ENCODE peak calls at places on chromosomes 11 and 22, in five cellular contexts. D, U, W, P and A are unnamed samples.

GRCh38 chr11:80632691-80633090 is 1191.9 kb upstream of the TENM4 start:
- DNase-seq in P (no peak), D (no peak), W (no peak), U (no peak), A (no peak)

GRCh38 chr22:32333141-32333768 is 24.4 kb upstream of the RFPL3 start:
- DNase-seq in W (no peak), U (no peak), D (no peak), P (no peak), A (no peak)

GRCh38 chr11:128318856-128319474 is 268.4 kb downstream of the ETS1 start:
- DNase-seq in W (no peak), P (no peak), D (peak; percentile 71), U (no peak), A (peak; percentile 49)

GRCh38 chr11:114562166-114562916 is 2.7 kb upstream of the NXPE1 start:
- DNase-seq in D (no peak), W (no peak), U (peak; percentile 73), P (no peak), A (no peak)

GRCh38 chr11:1485504-1485885 is 1.1 kb downstream of the MOB2 start:
- DNase-seq in P (peak; percentile 51), W (peak; percentile 63), U (no peak), D (no peak), A (no peak)

GRCh38 chr22:20206709-20207215 is 55.9 kb upstream of the CCDC188 start:
- DNase-seq in W (no peak), P (peak; percentile 91), U (no peak), D (peak; percentile 30), A (no peak)

GRCh38 chr11:82671451-82671850 is 62.2 kb downstream of the FAM181B start:
- DNase-seq in W (no peak), U (peak; percentile 69), P (no peak), D (no peak), A (no peak)

GRCh38 chr11:123590296-123590912 is 64.0 kb downstream of the SCN3B start:
- DNase-seq in D (no peak), W (no peak), U (peak; percentile 93), P (no peak), A (no peak)

GRCh38 chr11:282630-283360 is 4.6 kb downstream of the NLRP6 start:
- DNase-seq in U (no peak), D (peak; percentile 22), W (no peak), P (no peak), A (no peak)

GRCh38 chr22:46963672-46964545 is 201.5 kb downstream of the TBC1D22A start:
- DNase-seq in W (peak; percentile 52), U (no peak), P (peak; percentile 36), D (no peak), A (no peak)

GRCh38 chr11:111123463-111124398 is 121.8 kb upstream of the POU2AF2 start:
- DNase-seq in W (no peak), D (no peak), U (no peak), P (no peak), A (no peak)

GRCh38 chr11:60900673-60901404 is 5.5 kb downstream of the PRPF19 start:
- DNase-seq in P (no peak), D (no peak), U (no peak), W (peak; percentile 63), A (no peak)

GRCh38 chr11:4546876-4547275 is 1.9 kb downstream of the OR52M1 start:
- DNase-seq in W (no peak), P (no peak), D (no peak), U (no peak), A (no peak)

GRCh38 chr11:6553634-6554033 is 49.8 kb downstream of the RRP8 start:
- DNase-seq in W (no peak), U (no peak), D (no peak), P (no peak), A (no peak)

GRCh38 chr22:20198527-20199319 is 47.9 kb upstream of the CCDC188 start:
- DNase-seq in D (no peak), P (no peak), W (no peak), U (peak; percentile 40), A (no peak)

GRCh38 chr22:25627271-25627848 is 62.9 kb downstream of the GRK3 start:
- DNase-seq in D (no peak), U (no peak), P (no peak), W (no peak), A (no peak)

GRCh38 chr22:48102581-48102980 is 1340.1 kb downstream of the TBC1D22A start:
- DNase-seq in W (no peak), P (no peak), U (no peak), D (no peak), A (no peak)

GRCh38 chr11:111452817-111453607 is 59.2 kb downstream of the BTG4 start:
- DNase-seq in U (no peak), D (no peak), W (no peak), P (no peak), A (no peak)

GRCh38 chr11:75112200-75112599 is 15.5 kb upstream of the OR2AT4 start:
- DNase-seq in U (no peak), W (no peak), P (no peak), D (no peak), A (no peak)

GRCh38 chr11:4019891-4020290 is 74.7 kb upstream of the RRM1 start:
- DNase-seq in W (no peak), D (no peak), U (no peak), P (no peak), A (no peak)

GRCh38 chr22:29112102-29112501 is 39.3 kb downstream of the KREMEN1 start:
- DNase-seq in D (no peak), P (no peak), W (no peak), U (no peak), A (no peak)

GRCh38 chr11:72069787-72070251 is 10.5 kb downstream of the NUMA1 start:
- DNase-seq in D (no peak), U (peak; percentile 90), P (peak; percentile 84), W (peak; percentile 89), A (no peak)
- H3K4me1 ChIP-seq in D (no peaks in the 10 kb centered on the region), U (peaks cover 45% of the 10 kb centered on the region), P (no peaks in the 10 kb centered on the region), W (no peaks in the 10 kb centered on the region), A (peaks cover 9% of the 10 kb centered on the region)

DNA sequence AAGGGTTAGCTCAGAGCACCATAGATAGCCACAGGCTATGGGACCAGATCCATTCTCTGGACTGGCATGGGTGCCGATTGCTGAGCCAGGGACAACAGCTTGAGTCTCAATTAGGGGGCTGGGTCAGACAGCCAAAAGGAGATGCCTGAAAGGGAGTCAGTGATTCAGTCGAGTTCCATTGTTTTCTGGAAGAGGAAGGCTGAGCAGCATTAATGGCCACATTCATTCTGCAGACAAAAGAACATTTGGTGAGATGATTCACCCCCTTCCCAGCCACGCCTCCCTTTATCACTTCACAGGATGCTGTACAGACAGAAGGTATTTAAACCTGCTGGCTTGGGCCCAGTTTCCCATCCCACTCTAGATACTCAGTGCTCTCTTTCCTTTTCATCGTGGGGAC is 131.9 kb downstream of the ADAMTS15 start:
- DNase-seq in D (no peak), W (no peak), P (no peak), U (peak; percentile 94), A (no peak)
- H3K27ac ChIP-seq in D (no peak overlapping the region), W (peak overlapping the region; percentile 62), P (no peak overlapping the region), U (peak overlapping the region; percentile 84), A (no peak overlapping the region)

GRCh38 chr11:94776351-94777321 is 8.5 kb downstream of the AMOTL1 start:
- DNase-seq in D (no peak), U (peak; percentile 69), W (peak; percentile 71), P (peak; percentile 55), A (no peak)

GRCh38 chr11:94784884-94785283 is 16.7 kb downstream of the AMOTL1 start:
- DNase-seq in W (no peak), P (no peak), D (no peak), U (no peak), A (no peak)

GRCh38 chr11:94781822-94782221 is 13.7 kb downstream of the AMOTL1 start:
- DNase-seq in W (no peak), D (no peak), U (no peak), P (no peak), A (no peak)

GRCh38 chr11:94782446-94782845 is 14.3 kb downstream of the AMOTL1 start:
- DNase-seq in U (no peak), P (no peak), D (no peak), W (no peak), A (no peak)

GRCh38 chr11:94780432-94780831 is 12.3 kb downstream of the AMOTL1 start:
- DNase-seq in P (no peak), U (no peak), W (no peak), D (no peak), A (no peak)
- H3K4me3 ChIP-seq in P (no peak overlapping the region), U (no peak overlapping the region), W (peak overlapping the region; percentile 16), D (no peak overlapping the region), A (peak overlapping the region; percentile 33)

DNA sequence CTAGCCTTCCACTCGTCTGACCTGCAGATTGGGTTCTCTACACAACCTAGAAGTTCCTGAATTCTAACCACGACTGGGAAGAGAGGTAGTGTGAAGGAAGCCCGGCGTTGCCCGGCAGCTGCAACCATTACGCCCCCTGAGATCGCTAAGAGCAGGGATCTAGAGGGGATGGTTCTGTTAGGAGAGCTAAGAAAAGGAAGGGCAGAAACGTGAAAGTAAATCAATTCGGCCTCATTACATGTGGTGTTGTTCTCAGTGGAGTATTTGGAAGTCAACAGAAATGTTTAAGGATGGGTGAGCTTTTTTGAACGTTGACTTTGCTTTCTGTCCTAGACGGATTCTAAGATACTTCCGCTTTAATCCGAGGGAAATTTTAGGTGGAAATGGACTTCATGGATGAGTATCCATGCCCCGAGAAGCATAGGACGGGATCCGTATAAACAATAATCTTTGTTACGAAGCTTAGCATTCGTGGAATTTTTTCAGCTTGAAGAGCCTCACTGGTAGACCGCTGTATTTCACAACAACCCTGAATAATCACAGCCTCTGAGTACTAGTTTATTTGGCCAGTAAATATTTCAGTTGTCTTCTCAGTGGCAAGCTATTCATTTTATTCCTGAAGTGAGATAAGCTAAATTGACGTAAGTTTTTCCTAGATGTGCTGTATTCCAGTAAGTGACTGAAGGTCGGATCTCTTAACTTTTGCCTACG is 629 bp downstream of the ATP5MG start:
- DNase-seq in D (no peak), U (peak; percentile 37), W (no peak), P (no peak), A (no peak)
- H3K4me1 ChIP-seq in D (peaks cover 53% of the 10 kb centered on the region), U (peaks cover 14% of the 10 kb centered on the region), W (no peaks in the 10 kb centered on the region), P (no peaks in the 10 kb centered on the region), A (peaks cover 68% of the 10 kb centered on the region)

DNA sequence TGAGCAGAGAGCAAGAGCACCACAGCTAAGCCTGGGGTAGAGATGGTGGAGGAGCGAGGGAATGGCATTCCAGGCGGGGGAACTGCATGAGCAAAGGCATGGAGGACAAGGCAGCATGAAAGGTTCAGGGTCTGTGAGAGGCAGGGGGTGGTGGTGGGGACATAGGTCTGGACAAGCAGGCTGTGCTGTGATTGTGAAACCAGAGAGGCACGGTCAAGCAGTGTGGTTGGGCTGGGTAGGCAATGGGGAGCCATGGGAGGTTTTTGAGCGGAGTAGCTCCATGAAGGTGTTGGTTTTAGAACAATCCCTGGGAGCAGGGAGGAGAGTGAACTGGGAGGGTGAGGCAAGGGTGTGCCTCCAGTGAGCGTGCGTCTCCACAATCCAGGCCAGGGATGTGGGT is 27.3 kb upstream of the TSPAN18 start:
- DNase-seq in W (no peak), D (no peak), P (no peak), U (no peak), A (no peak)
- H3K27ac ChIP-seq in W (no peak overlapping the region), D (no peak overlapping the region), P (no peak overlapping the region), U (no peak overlapping the region), A (no peak overlapping the region)

GRCh38 chr11:10898003-10898762 is 40.3 kb upstream of the ZBED5 start:
- DNase-seq in U (no peak), W (no peak), D (no peak), P (no peak), A (no peak)
- H3K4me3 ChIP-seq in U (peak overlapping the region; percentile 18), W (no peak overlapping the region), D (no peak overlapping the region), P (no peak overlapping the region), A (no peak overlapping the region)